ENCODE peak calls at places on chromosomes 16 and 17, in four cellular contexts. One of them, this sample, is unnamed.

GRCh38 chr16:65744401-65744800 is 622.1 kb upstream of the CDH5 start:
- DNase-seq in AG04450: no peak
- DNase-seq in heart left ventricle: no peak
- DNase-seq in tibial nerve: no peak
- DNase-seq in this sample: no peak

GRCh38 chr17:18262111-18262510 is 1.6 kb downstream of the MIEF2 start:
- DNase-seq in tibial nerve: no peak
- DNase-seq in AG04450: no peak
- DNase-seq in heart left ventricle: no peak
- DNase-seq in this sample: no peak

GRCh38 chr17:68421486-68421885 is 35.8 kb downstream of the WIPI1 start:
- DNase-seq in heart left ventricle: no peak
- DNase-seq in AG04450: no peak
- DNase-seq in tibial nerve: no peak
- DNase-seq in this sample: no peak

GRCh38 chr17:3007651-3008121 is 55.7 kb downstream of the OR1D5 start:
- DNase-seq in AG04450: no peak
- DNase-seq in heart left ventricle: no peak
- DNase-seq in tibial nerve: no peak
- DNase-seq in this sample: peak; percentile 34

GRCh38 chr17:28335959-28336871 is 654 bp downstream of the TNFAIP1 start:
- DNase-seq in tibial nerve: no peak
- DNase-seq in heart left ventricle: peak; percentile 90
- DNase-seq in AG04450: peak; percentile 74
- DNase-seq in this sample: no peak

GRCh38 chr17:624341-624860 is 90.2 kb downstream of the VPS53 start:
- DNase-seq in heart left ventricle: peak; percentile 40
- DNase-seq in tibial nerve: no peak
- DNase-seq in AG04450: no peak
- DNase-seq in this sample: no peak

GRCh38 chr17:57375040-57375769 is 118.9 kb downstream of the MSI2 start:
- DNase-seq in heart left ventricle: no peak
- DNase-seq in AG04450: no peak
- DNase-seq in tibial nerve: no peak
- DNase-seq in this sample: no peak

GRCh38 chr17:80023261-80024205 is 12.1 kb downstream of the TBC1D16 start:
- DNase-seq in tibial nerve: no peak
- DNase-seq in AG04450: no peak
- DNase-seq in heart left ventricle: no peak
- DNase-seq in this sample: no peak

GRCh38 chr17:70208080-70208794 is 38.9 kb downstream of the KCNJ2 start:
- DNase-seq in tibial nerve: no peak
- DNase-seq in heart left ventricle: no peak
- DNase-seq in AG04450: no peak
- DNase-seq in this sample: no peak

GRCh38 chr17:56595831-56596740 is 2.6 kb downstream of the NOG start:
- DNase-seq in tibial nerve: no peak
- DNase-seq in heart left ventricle: no peak
- DNase-seq in AG04450: no peak
- DNase-seq in this sample: peak; percentile 45

GRCh38 chr17:83124871-83125514 is 45.6 kb downstream of the METRNL start:
- DNase-seq in tibial nerve: no peak
- DNase-seq in heart left ventricle: peak; percentile 21
- DNase-seq in AG04450: no peak
- DNase-seq in this sample: peak; percentile 41

DNA sequence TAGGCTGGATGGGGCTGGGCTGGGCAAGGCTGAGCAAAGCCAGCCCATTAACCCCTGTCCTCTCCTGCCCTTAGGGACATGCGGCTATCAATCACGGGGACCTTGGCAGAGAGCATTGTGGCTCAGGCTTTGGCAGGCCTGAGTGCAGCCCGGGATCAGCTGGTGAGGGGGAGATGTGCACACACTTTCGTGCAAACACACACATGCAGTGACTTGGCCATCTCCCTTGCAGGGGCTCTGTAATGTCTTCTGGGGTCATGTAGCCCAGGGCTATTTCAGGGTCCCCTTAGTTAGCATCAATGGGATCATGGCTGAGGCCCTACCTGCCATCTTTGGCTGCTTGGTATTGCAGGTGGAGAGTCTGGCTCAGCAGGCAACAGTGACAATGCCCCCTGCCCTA is 6.9 kb downstream of the CARMIL2 start:
- DNase-seq in AG04450: no peak
- DNase-seq in heart left ventricle: no peak
- DNase-seq in tibial nerve: no peak
- DNase-seq in this sample: no peak
- H3K27me3 ChIP-seq in AG04450: peaks cover 44% of the 10 kb centered on the region
- H3K27me3 ChIP-seq in heart left ventricle: peaks cover 79% of the 10 kb centered on the region
- H3K27me3 ChIP-seq in tibial nerve: peaks cover 79% of the 10 kb centered on the region
- H3K27me3 ChIP-seq in this sample: peaks cover 69% of the 10 kb centered on the region

GRCh38 chr16:70252355-70252988 is 732 bp upstream of the EXOSC6 start:
- DNase-seq in AG04450: no peak
- DNase-seq in heart left ventricle: no peak
- DNase-seq in tibial nerve: no peak
- DNase-seq in this sample: no peak
- TF ChIP-seq CTCF in AG04450: peak; percentile 56
- TF ChIP-seq CTCF in heart left ventricle: peak; percentile 15
- TF ChIP-seq CTCF in tibial nerve: peak; percentile 8
- TF ChIP-seq CTCF in this sample: peak; percentile 14

GRCh38 chr17:10141436-10141835 is 57.0 kb downstream of the GAS7 start:
- DNase-seq in AG04450: no peak
- DNase-seq in heart left ventricle: no peak
- DNase-seq in tibial nerve: no peak
- DNase-seq in this sample: no peak
- H3K27me3 ChIP-seq in AG04450: no peaks in the 10 kb centered on the region
- H3K27me3 ChIP-seq in heart left ventricle: no peaks in the 10 kb centered on the region
- H3K27me3 ChIP-seq in tibial nerve: no peaks in the 10 kb centered on the region
- H3K27me3 ChIP-seq in this sample: no peaks in the 10 kb centered on the region

DNA sequence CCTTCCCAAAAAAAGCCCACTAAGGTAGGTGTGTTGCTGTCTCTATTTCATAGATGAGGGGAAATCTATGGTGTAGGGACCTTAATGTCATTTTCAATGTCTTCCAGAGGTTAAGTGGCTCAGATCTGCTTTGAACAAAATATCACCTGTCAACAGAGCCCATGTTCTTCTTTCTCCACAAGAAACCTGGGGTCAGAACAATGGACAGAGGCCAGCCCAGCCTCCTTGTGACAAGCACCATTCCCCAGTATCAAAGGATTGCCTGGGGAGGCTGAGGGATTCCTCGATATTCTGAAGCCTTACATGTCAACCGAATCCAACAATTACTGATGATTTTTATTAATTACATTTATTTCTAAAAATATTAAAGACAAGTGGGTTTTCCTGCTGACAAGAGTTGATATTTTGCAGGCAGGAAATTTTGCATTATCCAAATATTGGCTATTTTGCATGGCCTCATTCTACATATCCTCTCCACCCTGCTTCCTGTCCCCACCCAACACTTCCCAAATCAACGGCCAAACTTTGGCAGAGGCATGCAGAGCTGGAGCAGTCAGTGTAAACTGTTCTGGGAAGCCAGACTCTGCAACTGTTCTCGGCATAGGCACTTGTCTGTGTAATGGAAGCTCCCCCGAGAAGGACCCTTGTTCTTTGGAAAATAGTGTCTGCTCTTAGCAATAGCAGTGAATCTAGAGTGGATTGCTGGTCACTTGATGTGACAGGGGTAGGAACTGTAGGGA is 281.5 kb downstream of the HS3ST3A1 start:
- DNase-seq in tibial nerve: no peak
- DNase-seq in heart left ventricle: no peak
- DNase-seq in AG04450: no peak
- DNase-seq in this sample: no peak
- TF ChIP-seq CTCF in tibial nerve: no peak
- TF ChIP-seq CTCF in heart left ventricle: no peak
- TF ChIP-seq CTCF in AG04450: no peak
- TF ChIP-seq CTCF in this sample: no peak

GRCh38 chr16:13733561-13733960 is 186.4 kb upstream of the ERCC4 start:
- DNase-seq in tibial nerve: no peak
- DNase-seq in AG04450: no peak
- DNase-seq in heart left ventricle: no peak
- DNase-seq in this sample: no peak
- H3K27me3 ChIP-seq in tibial nerve: no peaks in the 10 kb centered on the region
- H3K27me3 ChIP-seq in AG04450: no peaks in the 10 kb centered on the region
- H3K27me3 ChIP-seq in heart left ventricle: no peaks in the 10 kb centered on the region
- H3K27me3 ChIP-seq in this sample: no peaks in the 10 kb centered on the region